ENCODE peak calls at places on chromosomes 13 and 19, in ten cellular contexts. One of them, this sample, is unnamed.

GRCh38 chr19:5354403-5354802 is 13.8 kb upstream of the PTPRS start:
- DNase-seq in fibroblast of pulmonary artery: peak
- DNase-seq in foreskin fibroblast: peak
- DNase-seq in left colon: no peak
- DNase-seq in activated gamma-delta T cell treated with anti-CD3 and anti-CD28 coated beads, Interleukin-2, amount 50 U/mL, for 16 hours: no peak
- DNase-seq in activated CD8-positive, alpha-beta memory T cell treated with anti-CD3 and anti-CD28 coated beads, Interleukin-2, amount 10 ng/mL, durations not matched to agents 7 days and 5 days: peak
- DNase-seq in transverse colon: no peak
- DNase-seq in upper lobe of left lung: no peak
- DNase-seq in left lung: no peak
- DNase-seq in Calu3: peak
- DNase-seq in this sample: no peak

GRCh38 chr13:37914781-37915391 is 45.3 kb upstream of the TRPC4 start:
- DNase-seq in fibroblast of pulmonary artery: peak
- DNase-seq in left lung: no peak
- DNase-seq in activated gamma-delta T cell treated with anti-CD3 and anti-CD28 coated beads, Interleukin-2, amount 50 U/mL, for 16 hours: no peak
- DNase-seq in foreskin fibroblast: peak
- DNase-seq in upper lobe of left lung: no peak
- DNase-seq in transverse colon: no peak
- DNase-seq in left colon: no peak
- DNase-seq in activated CD8-positive, alpha-beta memory T cell treated with anti-CD3 and anti-CD28 coated beads, Interleukin-2, amount 10 ng/mL, durations not matched to agents 7 days and 5 days: no peak
- DNase-seq in Calu3: no peak
- DNase-seq in this sample: no peak

GRCh38 chr19:294819-295686 is 3.9 kb upstream of the PLPP2 start:
- DNase-seq in foreskin fibroblast: peak
- DNase-seq in upper lobe of left lung: no peak
- DNase-seq in left colon: no peak
- DNase-seq in activated gamma-delta T cell treated with anti-CD3 and anti-CD28 coated beads, Interleukin-2, amount 50 U/mL, for 16 hours: peak
- DNase-seq in left lung: peak
- DNase-seq in activated CD8-positive, alpha-beta memory T cell treated with anti-CD3 and anti-CD28 coated beads, Interleukin-2, amount 10 ng/mL, durations not matched to agents 7 days and 5 days: peak
- DNase-seq in fibroblast of pulmonary artery: peak
- DNase-seq in transverse colon: peak
- DNase-seq in Calu3: peak
- DNase-seq in this sample: peak

GRCh38 chr19:33399081-33399744 is 25.7 kb downstream of the CEBPG start:
- DNase-seq in fibroblast of pulmonary artery: no peak
- DNase-seq in activated CD8-positive, alpha-beta memory T cell treated with anti-CD3 and anti-CD28 coated beads, Interleukin-2, amount 10 ng/mL, durations not matched to agents 7 days and 5 days: no peak
- DNase-seq in foreskin fibroblast: no peak
- DNase-seq in Calu3: no peak
- DNase-seq in transverse colon: no peak
- DNase-seq in activated gamma-delta T cell treated with anti-CD3 and anti-CD28 coated beads, Interleukin-2, amount 50 U/mL, for 16 hours: no peak
- DNase-seq in left colon: peak
- DNase-seq in left lung: peak
- DNase-seq in upper lobe of left lung: no peak
- DNase-seq in this sample: peak

GRCh38 chr19:27777726-27778125 is 1435.2 kb downstream of the UQCRFS1 start:
- DNase-seq in fibroblast of pulmonary artery: no peak
- DNase-seq in activated CD8-positive, alpha-beta memory T cell treated with anti-CD3 and anti-CD28 coated beads, Interleukin-2, amount 10 ng/mL, durations not matched to agents 7 days and 5 days: no peak
- DNase-seq in foreskin fibroblast: no peak
- DNase-seq in transverse colon: no peak
- DNase-seq in Calu3: no peak
- DNase-seq in upper lobe of left lung: no peak
- DNase-seq in activated gamma-delta T cell treated with anti-CD3 and anti-CD28 coated beads, Interleukin-2, amount 50 U/mL, for 16 hours: no peak
- DNase-seq in left lung: no peak
- DNase-seq in left colon: no peak
- DNase-seq in this sample: no peak

GRCh38 chr19:33275559-33275932 is 26.8 kb downstream of the CEBPA start:
- DNase-seq in foreskin fibroblast: no peak
- DNase-seq in transverse colon: no peak
- DNase-seq in activated gamma-delta T cell treated with anti-CD3 and anti-CD28 coated beads, Interleukin-2, amount 50 U/mL, for 16 hours: no peak
- DNase-seq in upper lobe of left lung: no peak
- DNase-seq in left lung: peak
- DNase-seq in fibroblast of pulmonary artery: no peak
- DNase-seq in Calu3: no peak
- DNase-seq in activated CD8-positive, alpha-beta memory T cell treated with anti-CD3 and anti-CD28 coated beads, Interleukin-2, amount 10 ng/mL, durations not matched to agents 7 days and 5 days: no peak
- DNase-seq in left colon: no peak
- DNase-seq in this sample: no peak

GRCh38 chr19:18771328-18772242 is 19.5 kb downstream of the COMP start:
- DNase-seq in foreskin fibroblast: no peak
- DNase-seq in fibroblast of pulmonary artery: no peak
- DNase-seq in upper lobe of left lung: no peak
- DNase-seq in left colon: no peak
- DNase-seq in transverse colon: no peak
- DNase-seq in Calu3: no peak
- DNase-seq in left lung: no peak
- DNase-seq in activated CD8-positive, alpha-beta memory T cell treated with anti-CD3 and anti-CD28 coated beads, Interleukin-2, amount 10 ng/mL, durations not matched to agents 7 days and 5 days: no peak
- DNase-seq in activated gamma-delta T cell treated with anti-CD3 and anti-CD28 coated beads, Interleukin-2, amount 50 U/mL, for 16 hours: no peak
- DNase-seq in this sample: peak

GRCh38 chr13:47671762-47672161 is 329.3 kb downstream of the SUCLA2 start:
- DNase-seq in left colon: no peak
- DNase-seq in transverse colon: no peak
- DNase-seq in left lung: no peak
- DNase-seq in foreskin fibroblast: no peak
- DNase-seq in activated gamma-delta T cell treated with anti-CD3 and anti-CD28 coated beads, Interleukin-2, amount 50 U/mL, for 16 hours: no peak
- DNase-seq in activated CD8-positive, alpha-beta memory T cell treated with anti-CD3 and anti-CD28 coated beads, Interleukin-2, amount 10 ng/mL, durations not matched to agents 7 days and 5 days: no peak
- DNase-seq in upper lobe of left lung: no peak
- DNase-seq in fibroblast of pulmonary artery: no peak
- DNase-seq in Calu3: no peak
- DNase-seq in this sample: no peak

GRCh38 chr19:46299695-46300094 is 2.9 kb downstream of the HIF3A start:
- DNase-seq in fibroblast of pulmonary artery: no peak
- DNase-seq in Calu3: no peak
- DNase-seq in left lung: no peak
- DNase-seq in left colon: no peak
- DNase-seq in upper lobe of left lung: peak
- DNase-seq in activated CD8-positive, alpha-beta memory T cell treated with anti-CD3 and anti-CD28 coated beads, Interleukin-2, amount 10 ng/mL, durations not matched to agents 7 days and 5 days: no peak
- DNase-seq in foreskin fibroblast: peak
- DNase-seq in activated gamma-delta T cell treated with anti-CD3 and anti-CD28 coated beads, Interleukin-2, amount 50 U/mL, for 16 hours: no peak
- DNase-seq in transverse colon: peak
- DNase-seq in this sample: no peak

GRCh38 chr19:17889609-17890214 is 18.0 kb downstream of the SLC5A5 start:
- DNase-seq in activated gamma-delta T cell treated with anti-CD3 and anti-CD28 coated beads, Interleukin-2, amount 50 U/mL, for 16 hours: no peak
- DNase-seq in upper lobe of left lung: no peak
- DNase-seq in Calu3: peak
- DNase-seq in left lung: no peak
- DNase-seq in foreskin fibroblast: peak
- DNase-seq in fibroblast of pulmonary artery: peak
- DNase-seq in left colon: no peak
- DNase-seq in activated CD8-positive, alpha-beta memory T cell treated with anti-CD3 and anti-CD28 coated beads, Interleukin-2, amount 10 ng/mL, durations not matched to agents 7 days and 5 days: no peak
- DNase-seq in transverse colon: no peak
- DNase-seq in this sample: no peak